ENCODE peak calls at places on chromosomes 7 and 10, in four cellular contexts. N, F, H and L are unnamed samples.
A peak's percentile ranks its signal among the peaks of the same experiment; 100 is the strongest.

GRCh38 chr10:72315611-72316385 is 38.9 kb downstream of the DNAJB12 start:
- DNase-seq in H (no peak), F (peak; percentile 89), N (no peak), L (no peak)

GRCh38 chr7:156898938-156899337 is 6.0 kb upstream of the LMBR1 start:
- DNase-seq in N (no peak), F (no peak), H (no peak), L (no peak)

GRCh38 chr7:6323936-6324701 is 51.7 kb upstream of the CYTH3 start:
- DNase-seq in F (no peak), H (no peak), N (no peak), L (peak; percentile 30)

GRCh38 chr7:128053023-128053422 is 21.8 kb upstream of the LRRC4 start:
- DNase-seq in F (no peak), H (no peak), N (no peak), L (no peak)

GRCh38 chr10:118551535-118552100 is 43.8 kb downstream of the PRLHR start:
- DNase-seq in H (no peak), F (no peak), N (no peak), L (no peak)

GRCh38 chr7:36312064-36312914 is 77.4 kb upstream of the ANLN start:
- DNase-seq in F (no peak), H (peak; percentile 53), N (peak; percentile 49), L (peak; percentile 48)

GRCh38 chr10:131703527-131703926 is 197.3 kb upstream of the PPP2R2D start:
- DNase-seq in N (no peak), H (no peak), F (no peak), L (peak; percentile 26)

GRCh38 chr10:126400641-126401040 is 12.4 kb upstream of the ADAM12 start:
- DNase-seq in N (no peak), H (no peak), F (no peak), L (no peak)

GRCh38 chr7:126578338-126578737 is 674.4 kb downstream of the GRM8 start:
- DNase-seq in F (no peak), H (no peak), N (no peak), L (no peak)

GRCh38 chr10:95478935-95479334 is 82.2 kb downstream of the SORBS1 start:
- DNase-seq in F (no peak), H (no peak), N (no peak), L (peak; percentile 75)

GRCh38 chr10:119428789-119429188 is 113.7 kb downstream of the RGS10 start:
- DNase-seq in H (no peak), N (no peak), F (no peak), L (no peak)

GRCh38 chr7:11256501-11256900 is 282.8 kb downstream of the PHF14 start:
- DNase-seq in H (no peak), N (no peak), F (no peak), L (no peak)

GRCh38 chr7:22361795-22362194 is 4.8 kb upstream of the RAPGEF5 start:
- DNase-seq in N (no peak), H (no peak), F (no peak), L (no peak)

GRCh38 chr10:46543379-46544014 is 13.0 kb downstream of the GPRIN2 start:
- DNase-seq in N (no peak), H (no peak), F (no peak), L (peak; percentile 72)

GRCh38 chr7:139769066-139769465 is 8.7 kb downstream of the HIPK2 start:
- DNase-seq in F (no peak), H (no peak), N (no peak), L (no peak)

GRCh38 chr7:143979359-143979758 is 20.8 kb upstream of the OR6B1 start:
- DNase-seq in H (peak; percentile 35), F (no peak), N (no peak), L (no peak)

GRCh38 chr10:84401838-84402611 is 73.6 kb downstream of the CCSER2 start:
- DNase-seq in N (no peak), F (no peak), H (no peak), L (no peak)

GRCh38 chr7:117169907-117170306 is 153.0 kb downstream of the WNT2 start:
- DNase-seq in F (no peak), H (no peak), N (no peak), L (no peak)

GRCh38 chr10:13587367-13587766 is 602 bp downstream of the PRPF18 start:
- DNase-seq in N (peak; percentile 8), H (peak; percentile 6), F (no peak), L (no peak)

GRCh38 chr7:155997431-155998327 is 185.4 kb upstream of the SHH start:
- DNase-seq in F (no peak), N (no peak), H (no peak), L (peak; percentile 37)

GRCh38 chr10:122261584-122261983 is 9.5 kb upstream of the BTBD16 start:
- DNase-seq in N (no peak), H (no peak), F (no peak), L (no peak)

GRCh38 chr7:105521027-105521730 is 892 bp downstream of the PUS7 start:
- DNase-seq in H (peak; percentile 67), N (peak; percentile 39), F (peak; percentile 78), L (peak; percentile 86)

GRCh38 chr10:67549390-67549789 is 146.6 kb downstream of the CTNNA3 start:
- DNase-seq in H (no peak), N (no peak), F (no peak), L (no peak)

GRCh38 chr7:127943541-127944521 is 87.4 kb downstream of the LRRC4 start:
- DNase-seq in H (no peak), N (no peak), F (no peak), L (no peak)

GRCh38 chr10:86657011-86657395 is 2.7 kb downstream of the OPN4 start:
- DNase-seq in H (no peak), F (peak; percentile 27), N (no peak), L (peak; percentile 47)

GRCh38 chr7:91142743-91143142 is 121.5 kb upstream of the FZD1 start:
- DNase-seq in F (no peak), N (no peak), H (no peak), L (no peak)

GRCh38 chr7:142405122-142405765 is 147.4 kb upstream of the PRSS58 start:
- DNase-seq in H (no peak), N (no peak), F (no peak), L (no peak)

DNA sequence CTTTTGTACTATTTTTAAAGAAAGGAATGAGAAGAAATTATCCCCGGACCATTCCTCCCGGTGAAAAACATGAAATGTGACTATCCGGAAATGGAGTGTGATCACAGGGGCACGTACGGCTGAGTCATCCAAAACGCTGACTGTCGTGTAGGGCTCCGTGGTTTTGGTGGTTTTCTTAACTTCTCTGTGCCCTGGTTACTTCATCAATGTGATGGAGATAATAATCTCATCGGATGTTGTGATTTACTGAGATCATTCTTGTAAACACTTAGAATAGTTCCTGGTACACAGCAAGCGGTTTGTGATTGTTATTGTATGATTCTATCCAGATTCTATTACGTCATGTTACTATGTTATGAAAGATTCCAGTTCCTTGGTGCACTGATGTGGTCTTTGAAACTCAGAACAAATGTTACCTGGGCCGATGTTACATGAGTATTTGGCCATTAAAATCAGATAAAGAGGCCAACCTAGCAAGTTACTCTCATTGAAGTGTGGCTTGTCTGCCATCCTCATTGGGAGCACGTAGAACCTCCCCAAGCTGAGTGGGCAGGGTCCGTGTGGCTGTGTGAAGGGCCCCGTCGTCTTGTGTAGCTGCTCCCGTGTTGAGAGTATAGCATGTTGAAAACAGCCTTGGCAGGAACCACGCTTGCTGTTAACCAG is 99.5 kb downstream of the CAMK1D start:
- DNase-seq in N (peak; percentile 38), H (no peak), F (no peak), L (no peak)
- TF ChIP-seq POLR2A in N (peak; percentile 55), H (no peak), F (no peak), L (no peak)

GRCh38 chr7:27834179-27834921 is 94.4 kb downstream of the TAX1BP1 start:
- DNase-seq in N (no peak), H (no peak), F (peak; percentile 76), L (no peak)
- TF ChIP-seq POLR2AphosphoS5 in N (no peak), H (no peak), F (peak; percentile 82), L (no peak)

GRCh38 chr7:140924019-140924820 is 509 bp downstream of the BRAF start:
- DNase-seq in F (peak; percentile 88), H (peak; percentile 65), N (peak; percentile 39), L (peak; percentile 82)
- TF ChIP-seq POLR2A in F (no peak), H (no peak), N (peak; percentile 21), L (no peak)

DNA sequence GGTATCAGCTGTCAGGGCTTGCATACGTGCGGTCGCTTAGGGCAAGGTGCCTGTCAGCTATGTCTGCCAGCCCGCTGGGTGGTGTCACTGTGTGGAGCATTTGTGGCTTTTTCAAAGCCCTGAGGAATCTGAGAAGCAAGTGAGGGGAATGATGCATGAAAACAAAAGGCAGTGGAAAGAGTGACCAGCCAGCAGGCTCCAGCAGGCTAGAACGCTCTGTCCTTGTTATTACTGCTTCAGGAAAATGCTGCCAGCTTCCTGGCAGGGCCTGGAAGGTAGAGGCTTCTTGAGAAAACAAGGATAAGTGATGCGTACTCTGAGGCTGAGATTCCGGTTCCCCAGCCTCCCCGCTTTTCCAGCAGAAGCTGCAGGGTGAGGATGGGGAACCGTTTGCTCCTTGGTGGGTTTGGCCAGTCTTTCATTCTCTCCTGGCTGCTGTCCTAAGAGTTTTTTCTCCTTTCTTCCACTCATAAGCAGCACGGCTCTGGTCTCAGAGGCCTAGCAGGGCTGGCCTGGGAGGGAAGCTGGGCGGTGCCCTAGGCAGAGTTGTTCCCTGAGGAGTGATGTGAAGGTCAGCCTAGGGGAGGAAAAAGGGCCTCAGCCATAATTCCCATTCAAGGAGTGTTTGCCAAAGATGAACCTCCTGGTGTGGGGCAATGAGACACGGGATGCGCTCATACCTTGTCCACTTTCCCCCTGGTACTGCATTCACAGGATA is 42.8 kb upstream of the MKLN1 start:
- DNase-seq in F (peak; percentile 85), N (no peak), H (no peak), L (peak; percentile 78)
- TF ChIP-seq POLR2AphosphoS5 in F (peak; percentile 53), N (no peak), H (no peak), L (peak; percentile 59)